ENCODE peak calls at places on chromosomes 12 and 14, in eight cellular contexts. R is H1, E is hepatocyte, F is HCT116, Q is SK-N-SH, N is psoas muscle, U is lung, W is uterus. B is an unnamed sample. For H3K4me1 and H3K36me3, the result is how much of the 10 kb centered on the place peaks cover.

GRCh38 chr12:109731806-109732205 is 18.2 kb downstream of the FAM222A start:
- DNase-seq in R (no peak), E (no peak), F (no peak), Q (peak), N (no peak), U (no peak), W (no peak), B (no peak)

GRCh38 chr12:131499160-131499863 is 211.6 kb upstream of the SFSWAP start:
- DNase-seq in R (no peak), E (peak), F (no peak), Q (no peak), N (no peak), U (no peak), W (peak), B (no peak)

GRCh38 chr12:28998662-28999120 is 150.4 kb upstream of the FAR2 start:
- DNase-seq in R (no peak), E (peak), F (no peak), Q (peak), N (no peak), U (no peak), W (peak), B (no peak)

GRCh38 chr14:91231446-91231845 is 13.1 kb downstream of the GPR68 start:
- DNase-seq in R (no peak), E (no peak), F (no peak), Q (no peak), N (no peak), U (no peak), W (no peak), B (no peak)

GRCh38 chr12:14777271-14777670 is 26.0 kb downstream of the WBP11 start:
- DNase-seq in R (no peak), E (peak), F (no peak), Q (no peak), N (no peak), U (no peak), W (no peak), B (no peak)

GRCh38 chr12:2868986-2869385 is 8.0 kb downstream of the FOXM1 start:
- DNase-seq in R (no peak), E (no peak), F (no peak), Q (no peak), N (no peak), U (no peak), W (no peak), B (no peak)

GRCh38 chr14:85487215-85487614 is 42.7 kb upstream of the FLRT2 start:
- DNase-seq in R (no peak), E (no peak), F (no peak), Q (no peak), N (no peak), U (no peak), W (no peak), B (no peak)

GRCh38 chr12:52149182-52149641 is 42.6 kb downstream of the KRT80 start:
- DNase-seq in R (no peak), E (no peak), F (no peak), Q (no peak), N (no peak), U (no peak), W (no peak), B (no peak)

GRCh38 chr12:30794591-30795409 is 40.0 kb upstream of the CAPRIN2 start:
- DNase-seq in R (peak), E (peak), F (peak), Q (no peak), N (no peak), U (no peak), W (no peak), B (no peak)

GRCh38 chr12:114241973-114242434 is 163.9 kb downstream of the TBX5 start:
- DNase-seq in R (no peak), E (no peak), F (peak), Q (no peak), N (no peak), U (no peak), W (no peak), B (no peak)

GRCh38 chr12:114240288-114240687 is 165.7 kb downstream of the TBX5 start:
- DNase-seq in R (no peak), E (no peak), F (no peak), Q (no peak), N (no peak), U (no peak), W (no peak), B (no peak)

GRCh38 chr12:114248527-114248926 is 157.4 kb downstream of the TBX5 start:
- DNase-seq in R (no peak), E (no peak), F (no peak), Q (no peak), N (no peak), U (no peak), W (no peak), B (no peak)

DNA sequence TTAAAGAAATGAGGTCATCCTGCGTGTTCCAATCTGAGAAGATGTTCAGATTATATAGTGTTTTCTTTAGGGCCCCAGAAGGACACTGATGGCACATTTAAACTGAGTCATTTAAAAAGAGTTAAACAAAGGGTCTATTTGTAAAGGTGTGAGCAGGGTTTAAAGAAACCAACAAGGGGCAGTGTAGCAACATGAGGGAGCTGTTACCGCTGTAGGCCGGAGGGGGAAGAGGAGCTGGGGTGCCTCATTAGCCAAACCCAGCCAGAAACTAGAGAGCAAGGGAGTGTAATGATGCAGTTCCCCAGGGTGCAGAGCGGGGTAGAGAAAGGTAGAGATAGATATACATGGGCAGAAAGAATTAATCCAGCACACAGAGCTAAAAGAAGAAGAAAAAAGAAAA is 160.4 kb downstream of the TBX5 start:
- DNase-seq in R (peak), E (no peak), F (no peak), Q (no peak), N (no peak), U (no peak), W (no peak), B (no peak)
- TF ChIP-seq CTCF in R (peak), E (peak), F (peak), Q (peak), N (no peak), U (no peak), W (no peak), B (no peak)

GRCh38 chr14:104693482-104694431 is 4.3 kb downstream of the INF2 start:
- DNase-seq in R (no peak), E (no peak), F (no peak), Q (no peak), N (no peak), U (no peak), W (no peak), B (no peak)

GRCh38 chr14:104695660-104696000 is 6.2 kb downstream of the INF2 start:
- DNase-seq in R (no peak), E (no peak), F (no peak), Q (no peak), N (no peak), U (no peak), W (no peak), B (no peak)

GRCh38 chr14:104696671-104697316 is 7.4 kb downstream of the INF2 start:
- DNase-seq in R (no peak), E (no peak), F (no peak), Q (no peak), N (no peak), U (no peak), W (no peak), B (no peak)

GRCh38 chr14:104694475-104694950 is 5.1 kb downstream of the INF2 start:
- DNase-seq in R (no peak), E (no peak), F (no peak), Q (no peak), N (no peak), U (no peak), W (no peak), B (no peak)

DNA sequence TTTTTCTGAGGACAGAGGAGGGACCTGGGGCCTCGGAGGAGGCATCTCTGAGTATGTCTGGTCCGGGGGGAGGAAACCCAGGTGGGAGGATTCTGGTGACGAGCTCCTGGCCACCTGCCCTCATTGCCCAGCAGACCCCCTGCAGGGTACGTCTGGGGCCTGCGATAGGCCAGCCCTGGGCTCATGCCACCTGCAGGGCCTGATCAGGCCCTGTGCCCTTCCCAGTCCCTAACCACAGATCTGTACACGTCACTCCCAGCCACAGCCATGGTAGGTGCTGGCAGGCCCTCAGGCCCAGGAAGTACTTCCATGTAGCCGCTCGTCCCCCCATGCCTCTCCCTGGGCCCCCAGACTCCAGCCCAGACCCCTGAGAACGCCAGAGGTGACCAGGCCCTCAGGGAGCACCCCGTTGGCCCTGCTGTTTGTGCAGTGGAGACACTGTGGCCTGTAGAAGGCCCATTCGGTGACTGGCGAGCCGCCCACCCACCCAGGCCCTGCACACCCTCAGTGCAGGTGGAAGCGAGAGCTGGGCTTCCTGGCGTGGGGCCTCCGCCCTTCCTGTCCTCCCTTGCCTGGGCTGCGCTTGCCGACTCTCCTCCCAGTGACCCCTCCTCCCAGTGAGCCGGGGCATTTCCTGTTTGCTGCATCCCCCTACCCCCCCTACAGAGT is 5.7 kb downstream of the INF2 start:
- DNase-seq in R (no peak), E (no peak), F (no peak), Q (no peak), N (no peak), U (no peak), W (no peak), B (peak)
- H3K4me1 ChIP-seq in R (under half), E (under half), F (under half), Q (under half), N (under half), U (half or more), W (under half), B (half or more)

GRCh38 chr14:103134919-103135318 is 11.7 kb downstream of the TNFAIP2 start:
- DNase-seq in R (no peak), E (no peak), F (no peak), Q (no peak), N (no peak), U (no peak), W (no peak), B (no peak)
- H3K36me3 ChIP-seq in R (under half), E (under half), F (under half), Q (under half), N (half or more), U (under half), W (under half), B (under half)

GRCh38 chr14:73276836-73277235 is 39.5 kb downstream of the PAPLN start:
- DNase-seq in R (no peak), E (no peak), F (no peak), Q (no peak), N (no peak), U (no peak), W (no peak), B (no peak)

GRCh38 chr14:73269729-73270651 is 32.7 kb downstream of the PAPLN start:
- DNase-seq in R (no peak), E (peak), F (no peak), Q (peak), N (peak), U (peak), W (no peak), B (peak)

GRCh38 chr14:73277376-73277775 is 40.1 kb downstream of the PAPLN start:
- DNase-seq in R (no peak), E (no peak), F (no peak), Q (no peak), N (no peak), U (no peak), W (no peak), B (no peak)

GRCh38 chr14:73272393-73272792 is 35.1 kb downstream of the PAPLN start:
- DNase-seq in R (no peak), E (no peak), F (no peak), Q (no peak), N (no peak), U (no peak), W (no peak), B (peak)

DNA sequence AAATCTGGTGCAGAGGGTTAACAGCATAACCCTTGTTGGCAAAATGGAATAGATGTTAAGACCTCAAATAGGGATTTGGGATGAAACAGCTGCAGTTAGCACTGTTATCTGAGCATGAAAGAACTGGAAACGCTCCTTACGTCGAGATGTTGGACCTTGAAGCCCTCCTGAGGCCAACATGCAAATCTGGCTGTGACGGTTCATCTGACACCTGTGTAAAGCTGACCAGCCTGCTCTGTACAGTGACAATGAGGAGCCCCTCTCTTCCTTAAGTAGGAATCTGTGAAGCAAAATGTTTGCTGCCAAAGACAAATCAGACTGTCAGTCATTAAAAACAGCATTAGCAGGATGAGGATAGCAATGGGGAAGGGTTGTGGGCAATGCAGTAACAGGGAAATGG is 36.5 kb downstream of the PAPLN start:
- DNase-seq in R (no peak), E (no peak), F (no peak), Q (no peak), N (no peak), U (no peak), W (no peak), B (peak)
- TF ChIP-seq CTCF in R (no peak), E (no peak), F (no peak), Q (no peak), N (no peak), U (no peak), W (no peak), B (no peak)

DNA sequence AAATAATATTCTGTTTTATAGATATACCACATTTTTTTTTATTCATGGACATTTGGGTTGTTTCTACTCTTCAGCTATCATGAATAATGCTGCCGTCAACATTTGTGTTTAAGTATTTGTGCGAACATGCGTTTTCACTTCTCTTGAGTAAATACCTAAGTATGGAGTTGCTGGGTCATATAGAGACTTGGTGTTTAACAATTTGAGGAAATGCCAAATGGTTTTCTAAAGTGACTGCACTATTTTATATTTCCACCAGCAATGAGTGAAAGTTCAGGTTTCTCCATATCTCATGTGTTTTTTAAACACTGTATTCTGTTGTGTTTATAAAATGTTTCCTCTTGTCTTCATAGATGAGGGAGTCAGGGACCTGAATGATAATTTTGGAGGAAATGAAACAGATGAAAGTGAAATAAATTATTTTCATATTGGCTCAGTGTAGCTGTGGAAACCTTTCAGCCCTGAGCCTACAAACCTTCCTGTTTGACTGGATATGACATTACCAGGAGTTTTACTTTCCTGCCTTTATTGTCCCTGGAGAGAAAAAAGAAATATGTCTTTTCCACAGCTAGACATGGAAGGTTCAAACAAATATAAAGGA is 26.3 kb downstream of the DAAM1 start:
- DNase-seq in R (no peak), E (no peak), F (no peak), Q (no peak), N (no peak), U (no peak), W (no peak), B (no peak)
- H3K4me1 ChIP-seq in R (under half), E (under half), F (under half), Q (under half), N (under half), U (under half), W (under half), B (under half)